ENCODE peak calls at places on chromosome 21, in six cellular contexts. One of them, this sample, is unnamed.
A peak's percentile ranks its signal among the peaks of the same experiment; 100 is the strongest.

GRCh38 chr21:46515109-46515508 is 56.4 kb downstream of the DIP2A start:
- DNase-seq in IMR-90: peak; percentile 13
- DNase-seq in breast epithelium: no peak
- DNase-seq in CD8-positive, alpha-beta memory T cell: no peak
- DNase-seq in ovary: peak; percentile 51
- DNase-seq in A673: no peak
- DNase-seq in this sample: no peak

GRCh38 chr21:16588433-16588860 is 858.7 kb downstream of the USP25 start:
- DNase-seq in breast epithelium: peak; percentile 66
- DNase-seq in CD8-positive, alpha-beta memory T cell: no peak
- DNase-seq in A673: peak; percentile 50
- DNase-seq in IMR-90: peak; percentile 84
- DNase-seq in ovary: peak; percentile 74
- DNase-seq in this sample: peak; percentile 91

GRCh38 chr21:27827972-27828371 is 861.1 kb upstream of the ADAMTS5 start:
- DNase-seq in IMR-90: no peak
- DNase-seq in CD8-positive, alpha-beta memory T cell: no peak
- DNase-seq in A673: no peak
- DNase-seq in breast epithelium: no peak
- DNase-seq in ovary: no peak
- DNase-seq in this sample: no peak

GRCh38 chr21:40886931-40887330 is 40.0 kb upstream of the DSCAM start:
- DNase-seq in CD8-positive, alpha-beta memory T cell: no peak
- DNase-seq in IMR-90: no peak
- DNase-seq in ovary: no peak
- DNase-seq in A673: no peak
- DNase-seq in breast epithelium: peak; percentile 79
- DNase-seq in this sample: no peak

GRCh38 chr21:27108228-27108627 is 141.3 kb upstream of the ADAMTS5 start:
- DNase-seq in breast epithelium: no peak
- DNase-seq in IMR-90: peak; percentile 3
- DNase-seq in A673: no peak
- DNase-seq in CD8-positive, alpha-beta memory T cell: no peak
- DNase-seq in ovary: no peak
- DNase-seq in this sample: peak; percentile 64

GRCh38 chr21:34912022-34912933 is 136.8 kb downstream of the RUNX1 start:
- DNase-seq in ovary: no peak
- DNase-seq in A673: no peak
- DNase-seq in IMR-90: no peak
- DNase-seq in CD8-positive, alpha-beta memory T cell: no peak
- DNase-seq in breast epithelium: no peak
- DNase-seq in this sample: peak; percentile 66

GRCh38 chr21:28834335-28835238 is 158.1 kb downstream of the LTN1 start:
- DNase-seq in ovary: no peak
- DNase-seq in IMR-90: no peak
- DNase-seq in breast epithelium: no peak
- DNase-seq in A673: no peak
- DNase-seq in CD8-positive, alpha-beta memory T cell: no peak
- DNase-seq in this sample: no peak

GRCh38 chr21:45525153-45525909 is 16.9 kb downstream of the SLC19A1 start:
- DNase-seq in IMR-90: no peak
- DNase-seq in CD8-positive, alpha-beta memory T cell: no peak
- DNase-seq in A673: no peak
- DNase-seq in ovary: peak; percentile 57
- DNase-seq in breast epithelium: no peak
- DNase-seq in this sample: no peak

GRCh38 chr21:34715518-34715917 is 46.7 kb downstream of the CLIC6 start:
- DNase-seq in CD8-positive, alpha-beta memory T cell: no peak
- DNase-seq in IMR-90: no peak
- DNase-seq in A673: peak; percentile 18
- DNase-seq in ovary: no peak
- DNase-seq in breast epithelium: no peak
- DNase-seq in this sample: no peak

GRCh38 chr21:35663856-35664606 is 396.3 kb downstream of the SETD4 start:
- DNase-seq in CD8-positive, alpha-beta memory T cell: no peak
- DNase-seq in ovary: no peak
- DNase-seq in breast epithelium: no peak
- DNase-seq in IMR-90: no peak
- DNase-seq in A673: no peak
- DNase-seq in this sample: no peak

GRCh38 chr21:34878940-34879339 is 170.2 kb downstream of the RUNX1 start:
- DNase-seq in breast epithelium: no peak
- DNase-seq in A673: no peak
- DNase-seq in IMR-90: no peak
- DNase-seq in ovary: no peak
- DNase-seq in CD8-positive, alpha-beta memory T cell: no peak
- DNase-seq in this sample: no peak

GRCh38 chr21:26887241-26887640 is 42.0 kb upstream of the ADAMTS1 start:
- DNase-seq in CD8-positive, alpha-beta memory T cell: no peak
- DNase-seq in ovary: no peak
- DNase-seq in A673: no peak
- DNase-seq in IMR-90: peak; percentile 15
- DNase-seq in breast epithelium: no peak
- DNase-seq in this sample: peak; percentile 63

GRCh38 chr21:29265690-29266479 is 32.8 kb upstream of the BACH1 start:
- DNase-seq in A673: peak; percentile 54
- DNase-seq in breast epithelium: no peak
- DNase-seq in CD8-positive, alpha-beta memory T cell: no peak
- DNase-seq in ovary: no peak
- DNase-seq in IMR-90: no peak
- DNase-seq in this sample: no peak

GRCh38 chr21:36949171-36950141 is 17.0 kb downstream of the HLCS start:
- DNase-seq in ovary: no peak
- DNase-seq in breast epithelium: no peak
- DNase-seq in A673: no peak
- DNase-seq in CD8-positive, alpha-beta memory T cell: no peak
- DNase-seq in IMR-90: no peak
- DNase-seq in this sample: no peak

GRCh38 chr21:36908260-36908908 is 58.1 kb downstream of the HLCS start:
- DNase-seq in ovary: no peak
- DNase-seq in breast epithelium: no peak
- DNase-seq in CD8-positive, alpha-beta memory T cell: no peak
- DNase-seq in A673: no peak
- DNase-seq in IMR-90: peak; percentile 36
- DNase-seq in this sample: peak; percentile 28

GRCh38 chr21:34983680-34984086 is 65.4 kb downstream of the RUNX1 start:
- DNase-seq in IMR-90: peak; percentile 63
- DNase-seq in A673: no peak
- DNase-seq in ovary: no peak
- DNase-seq in breast epithelium: no peak
- DNase-seq in CD8-positive, alpha-beta memory T cell: no peak
- DNase-seq in this sample: peak; percentile 27

GRCh38 chr21:45889115-45889708 is 92.4 kb upstream of the COL6A1 start:
- DNase-seq in ovary: no peak
- DNase-seq in breast epithelium: no peak
- DNase-seq in A673: no peak
- DNase-seq in CD8-positive, alpha-beta memory T cell: no peak
- DNase-seq in IMR-90: no peak
- DNase-seq in this sample: no peak

GRCh38 chr21:46509760-46510159 is 51.1 kb downstream of the DIP2A start:
- DNase-seq in A673: peak; percentile 19
- DNase-seq in IMR-90: peak; percentile 81
- DNase-seq in ovary: no peak
- DNase-seq in CD8-positive, alpha-beta memory T cell: no peak
- DNase-seq in breast epithelium: no peak
- DNase-seq in this sample: no peak

GRCh38 chr21:35390013-35390776 is 341.1 kb upstream of the RUNX1 start:
- DNase-seq in CD8-positive, alpha-beta memory T cell: no peak
- DNase-seq in A673: no peak
- DNase-seq in IMR-90: peak; percentile 79
- DNase-seq in ovary: no peak
- DNase-seq in breast epithelium: no peak
- DNase-seq in this sample: peak; percentile 47

GRCh38 chr21:45013271-45013841 is 61.0 kb upstream of the ADARB1 start:
- DNase-seq in breast epithelium: no peak
- DNase-seq in ovary: no peak
- DNase-seq in CD8-positive, alpha-beta memory T cell: no peak
- DNase-seq in A673: no peak
- DNase-seq in IMR-90: no peak
- DNase-seq in this sample: no peak

GRCh38 chr21:23607782-23608181 is 1999.5 kb downstream of the MRPL39 start:
- DNase-seq in breast epithelium: no peak
- DNase-seq in CD8-positive, alpha-beta memory T cell: no peak
- DNase-seq in IMR-90: no peak
- DNase-seq in A673: no peak
- DNase-seq in ovary: no peak
- DNase-seq in this sample: no peak

GRCh38 chr21:25273945-25274344 is 333.3 kb downstream of the MRPL39 start:
- DNase-seq in CD8-positive, alpha-beta memory T cell: no peak
- DNase-seq in A673: peak; percentile 1
- DNase-seq in ovary: no peak
- DNase-seq in IMR-90: no peak
- DNase-seq in breast epithelium: no peak
- DNase-seq in this sample: no peak

GRCh38 chr21:27807596-27807995 is 840.7 kb upstream of the ADAMTS5 start:
- DNase-seq in breast epithelium: no peak
- DNase-seq in IMR-90: peak; percentile 47
- DNase-seq in A673: no peak
- DNase-seq in ovary: no peak
- DNase-seq in CD8-positive, alpha-beta memory T cell: no peak
- DNase-seq in this sample: no peak

DNA sequence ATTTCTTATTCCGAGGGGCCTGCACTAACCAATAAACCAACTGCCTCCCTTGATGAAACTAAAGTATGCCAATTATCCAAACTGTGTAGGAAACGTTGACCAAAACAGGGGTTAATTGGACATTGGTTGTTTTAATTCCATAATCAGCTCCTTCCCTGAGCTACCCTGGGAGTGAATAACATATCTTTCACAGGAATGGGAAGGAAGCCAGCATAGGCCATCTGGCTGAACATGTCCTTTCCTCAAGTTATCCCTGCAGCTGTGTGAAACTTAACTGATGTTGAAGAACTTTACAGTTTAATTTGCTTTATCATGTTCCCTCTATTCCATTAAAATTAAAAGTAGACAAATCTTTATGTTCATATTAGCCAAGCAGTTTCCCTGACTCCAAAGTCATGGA is 75.4 kb downstream of the NRIP1 start:
- DNase-seq in IMR-90: peak; percentile 77
- DNase-seq in ovary: peak; percentile 27
- DNase-seq in breast epithelium: no peak
- DNase-seq in A673: no peak
- DNase-seq in CD8-positive, alpha-beta memory T cell: no peak
- DNase-seq in this sample: peak; percentile 57
- H3K4me1 ChIP-seq in IMR-90: peaks cover 2% of the 10 kb centered on the region
- H3K4me1 ChIP-seq in ovary: peaks cover 10% of the 10 kb centered on the region
- H3K4me1 ChIP-seq in breast epithelium: no peaks in the 10 kb centered on the region
- H3K4me1 ChIP-seq in A673: no peaks in the 10 kb centered on the region
- H3K4me1 ChIP-seq in CD8-positive, alpha-beta memory T cell: no peaks in the 10 kb centered on the region
- H3K4me1 ChIP-seq in this sample: peaks cover 5% of the 10 kb centered on the region

DNA sequence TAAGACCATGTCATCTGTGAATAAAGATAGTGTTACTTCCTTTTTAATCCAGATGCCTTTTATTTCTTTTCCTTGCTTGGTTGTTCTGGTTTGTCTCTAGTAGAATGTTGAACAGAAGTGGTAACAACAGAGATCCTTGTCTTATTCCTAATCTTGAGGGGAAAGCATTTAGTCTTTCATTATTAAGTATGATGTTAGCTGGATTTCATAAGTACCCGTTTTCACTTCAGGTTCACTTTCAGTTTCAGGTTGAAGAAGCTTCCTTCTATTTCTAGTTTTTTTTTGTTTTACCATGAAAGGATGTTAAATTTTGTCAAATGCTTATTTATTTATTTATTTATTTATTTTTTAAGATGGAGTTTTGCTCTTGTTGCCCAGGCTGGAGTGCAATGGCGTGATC is 22.3 kb upstream of the AGPAT3 start:
- DNase-seq in A673: no peak
- DNase-seq in CD8-positive, alpha-beta memory T cell: no peak
- DNase-seq in IMR-90: no peak
- DNase-seq in breast epithelium: no peak
- DNase-seq in ovary: no peak
- DNase-seq in this sample: no peak
- H3K4me3 ChIP-seq in A673: no peak overlapping the region
- H3K4me3 ChIP-seq in CD8-positive, alpha-beta memory T cell: no peak overlapping the region
- H3K4me3 ChIP-seq in IMR-90: no peak overlapping the region
- H3K4me3 ChIP-seq in breast epithelium: no peak overlapping the region
- H3K4me3 ChIP-seq in ovary: no peak overlapping the region
- H3K4me3 ChIP-seq in this sample: no peak overlapping the region

GRCh38 chr21:38988211-38989096 is 182.7 kb downstream of the ETS2 start:
- DNase-seq in ovary: no peak
- DNase-seq in breast epithelium: no peak
- DNase-seq in A673: no peak
- DNase-seq in IMR-90: no peak
- DNase-seq in CD8-positive, alpha-beta memory T cell: no peak
- DNase-seq in this sample: peak; percentile 18

GRCh38 chr21:38989745-38990423 is 184.2 kb downstream of the ETS2 start:
- DNase-seq in breast epithelium: no peak
- DNase-seq in IMR-90: peak; percentile 94
- DNase-seq in ovary: peak; percentile 62
- DNase-seq in CD8-positive, alpha-beta memory T cell: no peak
- DNase-seq in A673: peak; percentile 48
- DNase-seq in this sample: peak; percentile 88

GRCh38 chr21:38990424-38990794 is 184.7 kb downstream of the ETS2 start:
- DNase-seq in breast epithelium: no peak
- DNase-seq in ovary: no peak
- DNase-seq in IMR-90: no peak
- DNase-seq in A673: no peak
- DNase-seq in CD8-positive, alpha-beta memory T cell: no peak
- DNase-seq in this sample: peak; percentile 21

GRCh38 chr21:38987551-38988210 is 182.0 kb downstream of the ETS2 start:
- DNase-seq in CD8-positive, alpha-beta memory T cell: no peak
- DNase-seq in A673: no peak
- DNase-seq in breast epithelium: no peak
- DNase-seq in ovary: no peak
- DNase-seq in IMR-90: no peak
- DNase-seq in this sample: peak; percentile 13

GRCh38 chr21:38989097-38989744 is 183.5 kb downstream of the ETS2 start:
- DNase-seq in breast epithelium: no peak
- DNase-seq in IMR-90: no peak
- DNase-seq in A673: no peak
- DNase-seq in CD8-positive, alpha-beta memory T cell: no peak
- DNase-seq in ovary: no peak
- DNase-seq in this sample: no peak
- H3K4me1 ChIP-seq in breast epithelium: peaks cover 15% of the 10 kb centered on the region
- H3K4me1 ChIP-seq in IMR-90: peaks cover 50% of the 10 kb centered on the region
- H3K4me1 ChIP-seq in A673: peaks cover 70% of the 10 kb centered on the region
- H3K4me1 ChIP-seq in CD8-positive, alpha-beta memory T cell: no peaks in the 10 kb centered on the region
- H3K4me1 ChIP-seq in ovary: peaks cover 26% of the 10 kb centered on the region
- H3K4me1 ChIP-seq in this sample: peaks cover 65% of the 10 kb centered on the region

GRCh38 chr21:31447477-31447876 is 103.4 kb upstream of the TIAM1 start:
- DNase-seq in A673: no peak
- DNase-seq in CD8-positive, alpha-beta memory T cell: no peak
- DNase-seq in IMR-90: peak; percentile 36
- DNase-seq in ovary: no peak
- DNase-seq in breast epithelium: no peak
- DNase-seq in this sample: peak; percentile 19

GRCh38 chr21:31444061-31444460 is 100.0 kb upstream of the TIAM1 start:
- DNase-seq in breast epithelium: no peak
- DNase-seq in ovary: no peak
- DNase-seq in CD8-positive, alpha-beta memory T cell: no peak
- DNase-seq in A673: no peak
- DNase-seq in IMR-90: peak; percentile 4
- DNase-seq in this sample: peak; percentile 74

GRCh38 chr21:31442339-31442738 is 98.3 kb upstream of the TIAM1 start:
- DNase-seq in ovary: no peak
- DNase-seq in IMR-90: no peak
- DNase-seq in A673: no peak
- DNase-seq in breast epithelium: no peak
- DNase-seq in CD8-positive, alpha-beta memory T cell: no peak
- DNase-seq in this sample: no peak

GRCh38 chr21:31449912-31450535 is 106.0 kb upstream of the TIAM1 start:
- DNase-seq in ovary: no peak
- DNase-seq in breast epithelium: no peak
- DNase-seq in IMR-90: no peak
- DNase-seq in CD8-positive, alpha-beta memory T cell: no peak
- DNase-seq in A673: no peak
- DNase-seq in this sample: no peak

GRCh38 chr21:31446206-31446900 is 102.3 kb upstream of the TIAM1 start:
- DNase-seq in CD8-positive, alpha-beta memory T cell: peak; percentile 11
- DNase-seq in A673: no peak
- DNase-seq in breast epithelium: no peak
- DNase-seq in IMR-90: no peak
- DNase-seq in ovary: no peak
- DNase-seq in this sample: no peak
- H3K4me3 ChIP-seq in CD8-positive, alpha-beta memory T cell: peak overlapping the region; percentile 44
- H3K4me3 ChIP-seq in A673: no peak overlapping the region
- H3K4me3 ChIP-seq in breast epithelium: no peak overlapping the region
- H3K4me3 ChIP-seq in IMR-90: no peak overlapping the region
- H3K4me3 ChIP-seq in ovary: no peak overlapping the region
- H3K4me3 ChIP-seq in this sample: no peak overlapping the region